ENCODE peak calls at places on chromosome 6, in seven cellular contexts. L is neuronal stem cell, R is mesendoderm, G is mesenchymal stem cell, U is IMR-90, Q is trophoblast cell, X is H1. J is an unnamed sample.

GRCh38 chr6:9766240-9766915 is 648.5 kb downstream of the TFAP2A start:
- DNase-seq in Q (no peak), G (peak; percentile 98), U (peak; percentile 86), R (peak; percentile 53), X (no peak), L (no peak), J (no peak)

GRCh38 chr6:39530201-39530759 is 194.9 kb downstream of the KIF6 start:
- DNase-seq in U (no peak), G (peak; percentile 68), X (no peak), R (peak; percentile 85), Q (peak; percentile 96), L (no peak), J (no peak)

GRCh38 chr6:45326698-45327417 is 1.3 kb upstream of the RUNX2 start:
- DNase-seq in L (no peak), Q (no peak), X (no peak), U (no peak), G (no peak), R (peak; percentile 27), J (no peak)

GRCh38 chr6:70312165-70312564 is 9.3 kb upstream of the COL9A1 start:
- DNase-seq in R (peak; percentile 37), L (no peak), G (peak; percentile 65), Q (peak; percentile 47), X (no peak), U (peak; percentile 78), J (no peak)

GRCh38 chr6:158666637-158667359 is 16.9 kb downstream of the SYTL3 start:
- DNase-seq in R (no peak), U (peak; percentile 71), X (no peak), G (peak; percentile 88), L (no peak), Q (peak; percentile 95), J (no peak)

GRCh38 chr6:74602206-74602605 is 603.6 kb downstream of the COL12A1 start:
- DNase-seq in X (no peak), G (no peak), Q (no peak), R (no peak), L (no peak), U (no peak), J (no peak)

GRCh38 chr6:39104528-39104927 is 10.5 kb downstream of the SAYSD1 start:
- DNase-seq in Q (no peak), U (no peak), X (no peak), R (no peak), G (no peak), L (no peak), J (no peak)

GRCh38 chr6:159691963-159692287 is 1.1 kb downstream of the SOD2 start:
- DNase-seq in X (no peak), G (peak; percentile 28), Q (no peak), R (peak; percentile 29), U (no peak), L (no peak), J (no peak)

GRCh38 chr6:164690241-164690640 is 619.2 kb downstream of the C6orf118 start:
- DNase-seq in L (no peak), G (no peak), R (no peak), X (no peak), Q (no peak), U (no peak), J (no peak)

GRCh38 chr6:129635396-129636164 is 74.4 kb downstream of the ARHGAP18 start:
- DNase-seq in G (peak; percentile 49), L (no peak), R (no peak), X (no peak), U (peak; percentile 81), Q (no peak), J (no peak)

GRCh38 chr6:156507106-156507505 is 270.1 kb upstream of the ARID1B start:
- DNase-seq in G (no peak), R (no peak), U (no peak), X (no peak), Q (no peak), L (no peak), J (no peak)

GRCh38 chr6:4402477-4402976 is 267.2 kb upstream of the ECI2 start:
- DNase-seq in Q (peak; percentile 55), L (no peak), R (peak; percentile 55), X (no peak), G (peak; percentile 82), U (peak; percentile 89), J (no peak)

GRCh38 chr6:119467478-119468081 is 118.0 kb upstream of the MAN1A1 start:
- DNase-seq in X (no peak), L (no peak), U (peak; percentile 58), G (peak; percentile 67), R (no peak), Q (no peak), J (no peak)

GRCh38 chr6:70668499-70668812 is 773 bp downstream of the SMAP1 start:
- DNase-seq in U (no peak), Q (no peak), R (no peak), L (no peak), X (no peak), G (no peak), J (no peak)

GRCh38 chr6:118589186-118589585 is 41.1 kb downstream of the PLN start:
- DNase-seq in L (no peak), R (no peak), X (no peak), Q (no peak), U (peak; percentile 7), G (no peak), J (no peak)

GRCh38 chr6:132401120-132401940 is at the start of gene MOXD1:
- DNase-seq in X (peak; percentile 83), L (peak; percentile 51), U (peak; percentile 37), G (peak; percentile 58), Q (peak; percentile 54), R (peak; percentile 64), J (peak; percentile 59)

GRCh38 chr6:108526739-108527174 is 34.0 kb upstream of the FOXO3 start:
- DNase-seq in Q (peak; percentile 72), G (peak; percentile 51), L (peak; percentile 29), R (peak; percentile 59), U (peak; percentile 62), X (no peak), J (no peak)

GRCh38 chr6:134372603-134373281 is 54.8 kb upstream of the SGK1 start:
- DNase-seq in L (no peak), G (peak; percentile 91), U (peak; percentile 86), R (no peak), X (no peak), Q (peak; percentile 64), J (no peak)

GRCh38 chr6:34132486-34133185 is 13.3 kb downstream of the GRM4 start:
- DNase-seq in U (peak; percentile 23), G (peak; percentile 42), R (peak; percentile 83), L (peak; percentile 71), Q (peak; percentile 69), X (peak; percentile 91), J (peak; percentile 89)

GRCh38 chr6:168192195-168192900 is 113.3 kb upstream of the FRMD1 start:
- DNase-seq in U (no peak), G (no peak), X (peak; percentile 17), R (no peak), L (no peak), Q (no peak), J (peak; percentile 12)

GRCh38 chr6:32369678-32370077 is 2.0 kb downstream of the TSBP1 start:
- DNase-seq in X (no peak), U (peak; percentile 86), R (no peak), Q (no peak), L (no peak), G (peak; percentile 83), J (no peak)

GRCh38 chr6:18507561-18507960 is 120.4 kb downstream of the RNF144B start:
- DNase-seq in U (peak; percentile 35), X (no peak), Q (peak; percentile 20), R (no peak), G (no peak), L (no peak), J (no peak)

GRCh38 chr6:86357877-86358276 is 579.5 kb upstream of the HTR1E start:
- DNase-seq in L (peak; percentile 17), R (peak; percentile 45), U (no peak), X (peak; percentile 47), G (no peak), Q (no peak), J (no peak)

DNA sequence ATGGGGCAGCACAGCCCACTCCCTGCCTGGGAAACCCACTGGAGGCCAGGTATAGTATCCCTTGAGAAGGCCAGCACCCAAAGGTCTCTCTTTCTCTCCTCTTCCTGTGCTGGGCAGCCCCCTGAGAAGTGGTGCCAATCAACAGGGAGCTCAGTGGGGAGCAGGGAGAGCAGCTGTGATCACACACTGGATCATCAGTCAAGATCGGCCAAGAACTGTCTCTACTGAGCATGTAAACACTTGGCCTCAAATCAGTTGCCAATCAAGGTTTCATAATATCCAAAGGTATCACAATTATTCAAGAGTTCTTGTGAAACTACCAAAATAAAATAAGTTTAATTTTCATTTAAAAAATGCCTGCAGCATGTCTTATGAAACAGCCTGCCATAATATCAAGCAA is 18.8 kb downstream of the MRPL14 start:
- DNase-seq in G (no peak), R (no peak), L (no peak), U (no peak), X (no peak), Q (no peak), J (no peak)
- H2BK5ac ChIP-seq in G (no peak overlapping the region), R (no peak overlapping the region), L (no peak overlapping the region), U (no peak overlapping the region), X (no peak overlapping the region), Q (no peak overlapping the region), J (no peak overlapping the region)

GRCh38 chr6:147728903-147729302 is 220.4 kb downstream of the SAMD5 start:
- DNase-seq in R (no peak), U (no peak), L (no peak), G (no peak), Q (no peak), X (no peak), J (no peak)

GRCh38 chr6:147724454-147724853 is 216.0 kb downstream of the SAMD5 start:
- DNase-seq in U (no peak), R (peak; percentile 48), Q (no peak), L (no peak), G (no peak), X (no peak), J (no peak)

GRCh38 chr6:147726342-147726741 is 217.9 kb downstream of the SAMD5 start:
- DNase-seq in L (no peak), U (no peak), X (no peak), R (no peak), Q (no peak), G (no peak), J (no peak)
- H2BK5ac ChIP-seq in L (no peak overlapping the region), U (no peak overlapping the region), X (no peak overlapping the region), R (no peak overlapping the region), Q (no peak overlapping the region), G (no peak overlapping the region), J (no peak overlapping the region)

DNA sequence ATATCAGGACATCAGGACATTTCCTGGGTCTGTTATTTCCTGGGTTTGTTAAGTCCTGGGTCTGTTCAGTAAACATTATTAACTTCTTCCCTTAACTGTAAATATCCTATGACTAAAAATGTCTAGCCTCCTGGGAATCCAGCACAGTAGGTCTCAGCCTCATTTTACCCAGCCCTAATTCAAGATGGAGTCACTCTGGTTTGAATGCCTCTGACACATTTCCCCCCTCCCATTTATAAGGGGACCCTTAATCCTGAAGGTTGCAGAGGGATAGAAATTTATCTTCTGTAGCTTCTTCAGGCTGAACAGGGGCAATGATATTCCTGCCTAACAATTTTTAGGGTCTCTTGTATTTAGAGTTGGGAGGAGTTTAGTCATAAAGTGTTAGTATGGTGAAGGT is 21.8 kb downstream of the RNF182 start:
- DNase-seq in G (no peak), U (no peak), L (no peak), X (no peak), Q (no peak), R (no peak), J (no peak)
- H2BK5ac ChIP-seq in G (no peak overlapping the region), U (no peak overlapping the region), L (no peak overlapping the region), X (no peak overlapping the region), Q (no peak overlapping the region), R (no peak overlapping the region), J (no peak overlapping the region)

DNA sequence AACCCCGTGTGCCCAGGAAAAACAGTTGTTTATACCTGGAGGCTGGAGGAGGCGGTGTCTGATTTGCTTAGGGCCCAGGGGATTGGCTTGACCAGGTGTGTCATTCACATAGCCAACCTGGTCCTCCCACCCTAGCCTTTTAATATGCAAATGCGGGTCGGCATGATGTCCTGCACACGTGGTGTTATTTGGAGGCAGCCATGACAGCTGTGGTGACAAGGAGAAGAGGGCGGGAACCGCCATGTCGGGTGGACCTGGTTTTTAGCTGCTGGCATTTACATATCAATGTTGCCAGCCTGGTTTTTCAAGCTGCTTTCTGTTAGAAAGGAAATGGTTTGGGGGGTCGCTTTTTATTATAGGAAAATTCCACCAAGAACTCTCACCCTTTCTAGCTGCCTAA is 291.4 kb upstream of the QKI start:
- DNase-seq in L (no peak), X (no peak), G (no peak), U (no peak), R (peak; percentile 64), Q (no peak), J (peak; percentile 93)
- H2BK5ac ChIP-seq in L (no peak overlapping the region), X (peak overlapping the region; percentile 55), G (no peak overlapping the region), U (no peak overlapping the region), R (no peak overlapping the region), Q (no peak overlapping the region), J (no peak overlapping the region)